ENCODE peak calls at places on chromosomes 5 and 9, in seven cellular contexts. One of them, this sample, is unnamed.

GRCh38 chr5:176414704-176415103 is 1.6 kb downstream of the CLTB start:
- DNase-seq in RPMI7951: no peak
- DNase-seq in adrenal gland: no peak
- DNase-seq in mesendoderm: no peak
- DNase-seq in foreskin melanocyte: no peak
- DNase-seq in psoas muscle: no peak
- DNase-seq in LoVo: no peak
- DNase-seq in this sample: no peak

GRCh38 chr5:1910861-1911772 is 28.4 kb upstream of the IRX4 start:
- DNase-seq in RPMI7951: no peak
- DNase-seq in adrenal gland: no peak
- DNase-seq in mesendoderm: no peak
- DNase-seq in foreskin melanocyte: no peak
- DNase-seq in psoas muscle: no peak
- DNase-seq in LoVo: no peak
- DNase-seq in this sample: no peak

GRCh38 chr5:137594717-137595116 is 95.6 kb upstream of the SPOCK1 start:
- DNase-seq in RPMI7951: no peak
- DNase-seq in adrenal gland: no peak
- DNase-seq in mesendoderm: no peak
- DNase-seq in foreskin melanocyte: no peak
- DNase-seq in psoas muscle: no peak
- DNase-seq in LoVo: no peak
- DNase-seq in this sample: no peak

GRCh38 chr5:107257885-107258520 is 412.7 kb downstream of the EFNA5 start:
- DNase-seq in RPMI7951: no peak
- DNase-seq in adrenal gland: no peak
- DNase-seq in mesendoderm: no peak
- DNase-seq in foreskin melanocyte: no peak
- DNase-seq in psoas muscle: no peak
- DNase-seq in LoVo: no peak
- DNase-seq in this sample: no peak

GRCh38 chr9:125049212-125049611 is 94.1 kb downstream of the SCAI start:
- DNase-seq in RPMI7951: no peak
- DNase-seq in adrenal gland: no peak
- DNase-seq in mesendoderm: peak
- DNase-seq in foreskin melanocyte: no peak
- DNase-seq in psoas muscle: no peak
- DNase-seq in LoVo: no peak
- DNase-seq in this sample: no peak

GRCh38 chr9:113184509-113184908 is 33.7 kb downstream of the SLC31A2 start:
- DNase-seq in RPMI7951: no peak
- DNase-seq in adrenal gland: no peak
- DNase-seq in mesendoderm: no peak
- DNase-seq in foreskin melanocyte: no peak
- DNase-seq in psoas muscle: no peak
- DNase-seq in LoVo: no peak
- DNase-seq in this sample: no peak

GRCh38 chr5:100406640-100407039 is 128.5 kb upstream of the FAM174A start:
- DNase-seq in RPMI7951: no peak
- DNase-seq in adrenal gland: no peak
- DNase-seq in mesendoderm: no peak
- DNase-seq in foreskin melanocyte: no peak
- DNase-seq in psoas muscle: no peak
- DNase-seq in LoVo: no peak
- DNase-seq in this sample: no peak

GRCh38 chr5:8685704-8686103 is 816.8 kb downstream of the MTRR start:
- DNase-seq in RPMI7951: no peak
- DNase-seq in adrenal gland: no peak
- DNase-seq in mesendoderm: peak
- DNase-seq in foreskin melanocyte: no peak
- DNase-seq in psoas muscle: no peak
- DNase-seq in LoVo: no peak
- DNase-seq in this sample: no peak

GRCh38 chr9:114098021-114098659 is 952 bp downstream of the KIF12 start:
- DNase-seq in RPMI7951: no peak
- DNase-seq in adrenal gland: no peak
- DNase-seq in mesendoderm: peak
- DNase-seq in foreskin melanocyte: no peak
- DNase-seq in psoas muscle: no peak
- DNase-seq in LoVo: peak
- DNase-seq in this sample: no peak

GRCh38 chr9:137703842-137704508 is 85.2 kb downstream of the EHMT1 start:
- DNase-seq in RPMI7951: no peak
- DNase-seq in adrenal gland: no peak
- DNase-seq in mesendoderm: no peak
- DNase-seq in foreskin melanocyte: no peak
- DNase-seq in psoas muscle: no peak
- DNase-seq in LoVo: no peak
- DNase-seq in this sample: no peak

GRCh38 chr9:13478235-13478634 is 198.7 kb upstream of the MPDZ start:
- DNase-seq in RPMI7951: no peak
- DNase-seq in adrenal gland: no peak
- DNase-seq in mesendoderm: no peak
- DNase-seq in foreskin melanocyte: no peak
- DNase-seq in psoas muscle: no peak
- DNase-seq in LoVo: no peak
- DNase-seq in this sample: no peak

GRCh38 chr5:35736280-35736679 is 118.6 kb downstream of the SPEF2 start:
- DNase-seq in RPMI7951: no peak
- DNase-seq in adrenal gland: no peak
- DNase-seq in mesendoderm: no peak
- DNase-seq in foreskin melanocyte: no peak
- DNase-seq in psoas muscle: no peak
- DNase-seq in LoVo: no peak
- DNase-seq in this sample: no peak

GRCh38 chr9:93590609-93591234 is 14.3 kb downstream of the PHF2 start:
- DNase-seq in RPMI7951: no peak
- DNase-seq in adrenal gland: no peak
- DNase-seq in mesendoderm: no peak
- DNase-seq in foreskin melanocyte: no peak
- DNase-seq in psoas muscle: no peak
- DNase-seq in LoVo: no peak
- DNase-seq in this sample: no peak

GRCh38 chr5:139091439-139092156 is 106.6 kb downstream of the SIL1 start:
- DNase-seq in RPMI7951: peak
- DNase-seq in adrenal gland: no peak
- DNase-seq in mesendoderm: peak
- DNase-seq in foreskin melanocyte: no peak
- DNase-seq in psoas muscle: no peak
- DNase-seq in LoVo: no peak
- DNase-seq in this sample: no peak

GRCh38 chr5:174338204-174339010 is 292.9 kb downstream of the NSG2 start:
- DNase-seq in RPMI7951: peak
- DNase-seq in adrenal gland: peak
- DNase-seq in mesendoderm: peak
- DNase-seq in foreskin melanocyte: no peak
- DNase-seq in psoas muscle: no peak
- DNase-seq in LoVo: peak
- DNase-seq in this sample: no peak

GRCh38 chr5:134406390-134406789 is 5.3 kb downstream of the CDKN2AIPNL start:
- DNase-seq in RPMI7951: peak
- DNase-seq in adrenal gland: no peak
- DNase-seq in mesendoderm: no peak
- DNase-seq in foreskin melanocyte: no peak
- DNase-seq in psoas muscle: no peak
- DNase-seq in LoVo: no peak
- DNase-seq in this sample: no peak

GRCh38 chr9:121645003-121645402 is 6.4 kb upstream of the DAB2IP start:
- DNase-seq in RPMI7951: no peak
- DNase-seq in adrenal gland: no peak
- DNase-seq in mesendoderm: no peak
- DNase-seq in foreskin melanocyte: no peak
- DNase-seq in psoas muscle: no peak
- DNase-seq in LoVo: no peak
- DNase-seq in this sample: peak

GRCh38 chr9:35733109-35733541 is 659 bp downstream of the CREB3 start:
- DNase-seq in RPMI7951: peak
- DNase-seq in adrenal gland: peak
- DNase-seq in mesendoderm: peak
- DNase-seq in foreskin melanocyte: peak
- DNase-seq in psoas muscle: no peak
- DNase-seq in LoVo: peak
- DNase-seq in this sample: no peak

GRCh38 chr5:112977440-112977861 is 853 bp downstream of the DCP2 start:
- DNase-seq in RPMI7951: no peak
- DNase-seq in adrenal gland: no peak
- DNase-seq in mesendoderm: no peak
- DNase-seq in foreskin melanocyte: no peak
- DNase-seq in psoas muscle: no peak
- DNase-seq in LoVo: peak
- DNase-seq in this sample: no peak

GRCh38 chr9:81193362-81194339 is 495.7 kb downstream of the TLE1 start:
- DNase-seq in RPMI7951: no peak
- DNase-seq in adrenal gland: no peak
- DNase-seq in mesendoderm: no peak
- DNase-seq in foreskin melanocyte: no peak
- DNase-seq in psoas muscle: no peak
- DNase-seq in LoVo: no peak
- DNase-seq in this sample: no peak

GRCh38 chr9:752201-752600 is 89.3 kb upstream of the DMRT1 start:
- DNase-seq in RPMI7951: peak
- DNase-seq in adrenal gland: no peak
- DNase-seq in mesendoderm: no peak
- DNase-seq in foreskin melanocyte: peak
- DNase-seq in psoas muscle: no peak
- DNase-seq in LoVo: no peak
- DNase-seq in this sample: no peak

GRCh38 chr9:32406046-32406445 is 21.6 kb downstream of the ACO1 start:
- DNase-seq in RPMI7951: no peak
- DNase-seq in adrenal gland: no peak
- DNase-seq in mesendoderm: no peak
- DNase-seq in foreskin melanocyte: no peak
- DNase-seq in psoas muscle: no peak
- DNase-seq in LoVo: no peak
- DNase-seq in this sample: no peak

GRCh38 chr9:134268308-134268724 is 57.9 kb upstream of the RXRA start:
- DNase-seq in RPMI7951: no peak
- DNase-seq in adrenal gland: no peak
- DNase-seq in mesendoderm: no peak
- DNase-seq in foreskin melanocyte: no peak
- DNase-seq in psoas muscle: no peak
- DNase-seq in LoVo: no peak
- DNase-seq in this sample: no peak

GRCh38 chr5:143921525-143922311 is 109.8 kb downstream of the HMHB1 start:
- DNase-seq in RPMI7951: peak
- DNase-seq in adrenal gland: no peak
- DNase-seq in mesendoderm: no peak
- DNase-seq in foreskin melanocyte: peak
- DNase-seq in psoas muscle: no peak
- DNase-seq in LoVo: peak
- DNase-seq in this sample: no peak

GRCh38 chr5:142660196-142660595 is 25.7 kb downstream of the FGF1 start:
- DNase-seq in RPMI7951: no peak
- DNase-seq in adrenal gland: no peak
- DNase-seq in mesendoderm: no peak
- DNase-seq in foreskin melanocyte: no peak
- DNase-seq in psoas muscle: no peak
- DNase-seq in LoVo: no peak
- DNase-seq in this sample: no peak

GRCh38 chr5:31664566-31664965 is 25.6 kb downstream of the PDZD2 start:
- DNase-seq in RPMI7951: peak
- DNase-seq in adrenal gland: no peak
- DNase-seq in mesendoderm: peak
- DNase-seq in foreskin melanocyte: no peak
- DNase-seq in psoas muscle: no peak
- DNase-seq in LoVo: peak
- DNase-seq in this sample: no peak

GRCh38 chr5:86979801-86980510 is 287.7 kb upstream of the RASA1 start:
- DNase-seq in RPMI7951: peak
- DNase-seq in adrenal gland: no peak
- DNase-seq in mesendoderm: peak
- DNase-seq in foreskin melanocyte: peak
- DNase-seq in psoas muscle: no peak
- DNase-seq in LoVo: peak
- DNase-seq in this sample: no peak

GRCh38 chr5:72767289-72768010 is 49.0 kb upstream of the TNPO1 start:
- DNase-seq in RPMI7951: peak
- DNase-seq in adrenal gland: no peak
- DNase-seq in mesendoderm: peak
- DNase-seq in foreskin melanocyte: no peak
- DNase-seq in psoas muscle: no peak
- DNase-seq in LoVo: peak
- DNase-seq in this sample: no peak

GRCh38 chr5:135312255-135312935 is 86.6 kb downstream of the MACROH2A1 start:
- DNase-seq in RPMI7951: no peak
- DNase-seq in adrenal gland: no peak
- DNase-seq in mesendoderm: no peak
- DNase-seq in foreskin melanocyte: no peak
- DNase-seq in psoas muscle: no peak
- DNase-seq in LoVo: no peak
- DNase-seq in this sample: no peak

GRCh38 chr9:129547869-129548570 is 72.9 kb downstream of the C9orf50 start:
- DNase-seq in RPMI7951: no peak
- DNase-seq in adrenal gland: no peak
- DNase-seq in mesendoderm: no peak
- DNase-seq in foreskin melanocyte: no peak
- DNase-seq in psoas muscle: no peak
- DNase-seq in LoVo: no peak
- DNase-seq in this sample: no peak